ENCODE peak calls at places on chromosomes 12 and 14, in six cellular contexts. One of them, this sample, is unnamed.

GRCh38 chr12:2691340-2692111 is 103.2 kb upstream of the FKBP4 start:
- DNase-seq in HFF-Myc: no peak
- DNase-seq in A549: no peak
- DNase-seq in T-helper 1 cell: peak; percentile 41
- DNase-seq in NCI-H1694 treated with DMSO at 0.1 percent for 48 hours: no peak
- DNase-seq in GM19239: peak; percentile 71
- DNase-seq in this sample: peak; percentile 56

GRCh38 chr14:24192933-24193332 is 2.3 kb downstream of the TM9SF1 start:
- DNase-seq in NCI-H1694 treated with DMSO at 0.1 percent for 48 hours: no peak
- DNase-seq in GM19239: no peak
- DNase-seq in HFF-Myc: no peak
- DNase-seq in A549: no peak
- DNase-seq in T-helper 1 cell: no peak
- DNase-seq in this sample: no peak

GRCh38 chr14:103444837-103445524 is 59.8 kb downstream of the MARK3 start:
- DNase-seq in NCI-H1694 treated with DMSO at 0.1 percent for 48 hours: no peak
- DNase-seq in HFF-Myc: no peak
- DNase-seq in A549: no peak
- DNase-seq in T-helper 1 cell: no peak
- DNase-seq in GM19239: no peak
- DNase-seq in this sample: no peak

GRCh38 chr12:50537538-50537919 is 32.7 kb downstream of the DIP2B start:
- DNase-seq in GM19239: no peak
- DNase-seq in A549: peak; percentile 30
- DNase-seq in T-helper 1 cell: no peak
- DNase-seq in HFF-Myc: no peak
- DNase-seq in NCI-H1694 treated with DMSO at 0.1 percent for 48 hours: no peak
- DNase-seq in this sample: no peak

GRCh38 chr12:108859923-108860291 is 2.5 kb upstream of the SSH1 start:
- DNase-seq in A549: no peak
- DNase-seq in T-helper 1 cell: no peak
- DNase-seq in NCI-H1694 treated with DMSO at 0.1 percent for 48 hours: no peak
- DNase-seq in GM19239: no peak
- DNase-seq in HFF-Myc: no peak
- DNase-seq in this sample: no peak

GRCh38 chr14:66610154-66610563 is 102.2 kb downstream of the GPHN start:
- DNase-seq in A549: no peak
- DNase-seq in HFF-Myc: no peak
- DNase-seq in GM19239: no peak
- DNase-seq in NCI-H1694 treated with DMSO at 0.1 percent for 48 hours: no peak
- DNase-seq in T-helper 1 cell: no peak
- DNase-seq in this sample: no peak

GRCh38 chr14:101459392-101459900 is 101.8 kb upstream of the DIO3 start:
- DNase-seq in HFF-Myc: no peak
- DNase-seq in A549: no peak
- DNase-seq in T-helper 1 cell: no peak
- DNase-seq in GM19239: no peak
- DNase-seq in NCI-H1694 treated with DMSO at 0.1 percent for 48 hours: no peak
- DNase-seq in this sample: no peak

GRCh38 chr12:102833687-102834435 is 83.2 kb downstream of the PAH start:
- DNase-seq in T-helper 1 cell: no peak
- DNase-seq in NCI-H1694 treated with DMSO at 0.1 percent for 48 hours: no peak
- DNase-seq in GM19239: no peak
- DNase-seq in HFF-Myc: no peak
- DNase-seq in A549: no peak
- DNase-seq in this sample: no peak

GRCh38 chr12:55816876-55817351 is 610 bp downstream of the SARNP start:
- DNase-seq in T-helper 1 cell: no peak
- DNase-seq in NCI-H1694 treated with DMSO at 0.1 percent for 48 hours: no peak
- DNase-seq in GM19239: no peak
- DNase-seq in HFF-Myc: no peak
- DNase-seq in A549: peak; percentile 57
- DNase-seq in this sample: no peak

GRCh38 chr12:63977441-63977840 is 132.9 kb downstream of the SRGAP1 start:
- DNase-seq in T-helper 1 cell: no peak
- DNase-seq in HFF-Myc: no peak
- DNase-seq in A549: no peak
- DNase-seq in GM19239: no peak
- DNase-seq in NCI-H1694 treated with DMSO at 0.1 percent for 48 hours: no peak
- DNase-seq in this sample: no peak

GRCh38 chr14:24634158-24634557 is at the start of gene GZMB:
- DNase-seq in HFF-Myc: no peak
- DNase-seq in GM19239: no peak
- DNase-seq in T-helper 1 cell: no peak
- DNase-seq in A549: no peak
- DNase-seq in NCI-H1694 treated with DMSO at 0.1 percent for 48 hours: no peak
- DNase-seq in this sample: peak; percentile 59

GRCh38 chr14:89730692-89731091 is 223.8 kb downstream of the EFCAB11 start:
- DNase-seq in GM19239: no peak
- DNase-seq in T-helper 1 cell: no peak
- DNase-seq in A549: no peak
- DNase-seq in NCI-H1694 treated with DMSO at 0.1 percent for 48 hours: no peak
- DNase-seq in HFF-Myc: no peak
- DNase-seq in this sample: no peak

GRCh38 chr14:65412881-65413738 is 580 bp downstream of the FUT8 start:
- DNase-seq in NCI-H1694 treated with DMSO at 0.1 percent for 48 hours: peak; percentile 76
- DNase-seq in HFF-Myc: no peak
- DNase-seq in T-helper 1 cell: peak; percentile 9
- DNase-seq in GM19239: no peak
- DNase-seq in A549: peak; percentile 44
- DNase-seq in this sample: no peak

GRCh38 chr14:75242546-75243273 is 35.9 kb upstream of the FOS start:
- DNase-seq in NCI-H1694 treated with DMSO at 0.1 percent for 48 hours: peak; percentile 72
- DNase-seq in GM19239: no peak
- DNase-seq in A549: no peak
- DNase-seq in HFF-Myc: peak; percentile 51
- DNase-seq in T-helper 1 cell: no peak
- DNase-seq in this sample: no peak

GRCh38 chr12:20474443-20474842 is 106.1 kb downstream of the PDE3A start:
- DNase-seq in T-helper 1 cell: no peak
- DNase-seq in GM19239: no peak
- DNase-seq in NCI-H1694 treated with DMSO at 0.1 percent for 48 hours: no peak
- DNase-seq in HFF-Myc: no peak
- DNase-seq in A549: no peak
- DNase-seq in this sample: no peak

GRCh38 chr12:15688202-15688736 is 100.9 kb downstream of the EPS8 start:
- DNase-seq in T-helper 1 cell: no peak
- DNase-seq in HFF-Myc: no peak
- DNase-seq in GM19239: no peak
- DNase-seq in NCI-H1694 treated with DMSO at 0.1 percent for 48 hours: no peak
- DNase-seq in A549: no peak
- DNase-seq in this sample: no peak

GRCh38 chr12:94041833-94042232 is 106.5 kb upstream of the PLXNC1 start:
- DNase-seq in HFF-Myc: no peak
- DNase-seq in A549: no peak
- DNase-seq in NCI-H1694 treated with DMSO at 0.1 percent for 48 hours: no peak
- DNase-seq in T-helper 1 cell: no peak
- DNase-seq in GM19239: no peak
- DNase-seq in this sample: no peak

GRCh38 chr14:104536942-104537612 is 42.5 kb upstream of the C14orf180 start:
- DNase-seq in GM19239: no peak
- DNase-seq in NCI-H1694 treated with DMSO at 0.1 percent for 48 hours: no peak
- DNase-seq in A549: peak; percentile 46
- DNase-seq in T-helper 1 cell: no peak
- DNase-seq in HFF-Myc: peak; percentile 9
- DNase-seq in this sample: no peak

This sample was measured in activated T-helper 2 cell treated with anti-CD3 and anti-CD28 coated beads, Interferon-gamma antibody, Interleukin-2, Interleukin-4, amounts not matched to agents 10 μg/mL and 5 μg/mL and 100 μg/mL, durations not matched to agents 14 hours and 24 hours and 36 hours.